ENCODE peak calls at places on chromosomes 13 and 19, in six cellular contexts. F, N, M, B, K and U are unnamed samples.
A peak's percentile ranks its signal among the peaks of the same experiment; 100 is the strongest.

GRCh38 chr19:49107625-49108459 is 6.3 kb upstream of the LIN7B start:
- DNase-seq in F (no peak), N (no peak), M (no peak), B (no peak), K (no peak), U (no peak)

GRCh38 chr19:10270180-10270615 is 722 bp upstream of the ICAM1 start:
- DNase-seq in F (peak; percentile 52), N (peak; percentile 95), M (no peak), B (peak; percentile 100), K (peak; percentile 47), U (peak; percentile 85)

GRCh38 chr13:67438465-67438864 is 208.3 kb upstream of the PCDH9 start:
- DNase-seq in F (peak; percentile 2), N (no peak), M (no peak), B (peak; percentile 9), K (no peak), U (no peak)

GRCh38 chr19:45568732-45569131 is 15.9 kb downstream of the OPA3 start:
- DNase-seq in F (peak; percentile 83), N (no peak), M (no peak), B (no peak), K (no peak), U (no peak)

GRCh38 chr19:13963603-13964105 is 11.3 kb downstream of the DCAF15 start:
- DNase-seq in F (no peak), N (no peak), M (no peak), B (no peak), K (no peak), U (no peak)

GRCh38 chr19:35048911-35049411 is 7.4 kb downstream of the HPN start:
- DNase-seq in F (no peak), N (no peak), M (no peak), B (no peak), K (peak; percentile 99), U (no peak)

GRCh38 chr13:52845766-52846566 is 2.5 kb downstream of the PCDH8 start:
- DNase-seq in F (peak; percentile 10), N (no peak), M (peak; percentile 69), B (peak; percentile 20), K (peak; percentile 27), U (no peak)

GRCh38 chr19:2012941-2013682 is 2.4 kb downstream of the BTBD2 start:
- DNase-seq in F (no peak), N (no peak), M (no peak), B (no peak), K (no peak), U (no peak)

GRCh38 chr19:35037716-35038622 is 3.6 kb upstream of the HPN start:
- DNase-seq in F (peak; percentile 69), N (no peak), M (no peak), B (no peak), K (no peak), U (no peak)

GRCh38 chr13:109331898-109332297 is 454.5 kb downstream of the IRS2 start:
- DNase-seq in F (peak; percentile 86), N (no peak), M (no peak), B (no peak), K (no peak), U (no peak)

GRCh38 chr19:50330365-50331078 is 1.3 kb upstream of the KCNC3 start:
- DNase-seq in F (peak; percentile 41), N (peak; percentile 94), M (peak; percentile 93), B (peak; percentile 79), K (peak; percentile 91), U (peak; percentile 68)

GRCh38 chr19:38990949-38991697 is 15.6 kb upstream of the FBXO17 start:
- DNase-seq in F (peak; percentile 48), N (no peak), M (no peak), B (no peak), K (no peak), U (no peak)

GRCh38 chr19:41541990-41542584 is 33.9 kb upstream of the CEACAM21 start:
- DNase-seq in F (peak; percentile 37), N (peak; percentile 91), M (no peak), B (peak; percentile 63), K (peak; percentile 63), U (peak; percentile 74)

GRCh38 chr13:63910406-63910957 is 2494.8 kb upstream of the PCDH20 start:
- DNase-seq in F (no peak), N (no peak), M (no peak), B (no peak), K (peak; percentile 6), U (no peak)

GRCh38 chr13:49859568-49859967 is 67.1 kb upstream of the KPNA3 start:
- DNase-seq in F (peak; percentile 97), N (no peak), M (no peak), B (no peak), K (no peak), U (no peak)

GRCh38 chr19:16654621-16655020 is 5.3 kb downstream of the SMIM7 start:
- DNase-seq in F (peak; percentile 51), N (no peak), M (no peak), B (no peak), K (no peak), U (no peak)

GRCh38 chr13:102041544-102041943 is 360.3 kb downstream of the FGF14 start:
- DNase-seq in F (no peak), N (no peak), M (no peak), B (no peak), K (no peak), U (no peak)

GRCh38 chr13:29435125-29435911 is 160.2 kb downstream of the SLC7A1 start:
- DNase-seq in F (peak; percentile 82), N (no peak), M (no peak), B (no peak), K (no peak), U (no peak)

GRCh38 chr19:9128171-9128570 is 1.4 kb upstream of the OR7G3 start:
- DNase-seq in F (peak; percentile 10), N (no peak), M (no peak), B (peak; percentile 62), K (no peak), U (no peak)

GRCh38 chr19:595326-596262 is 5.9 kb downstream of the HCN2 start:
- DNase-seq in F (no peak), N (no peak), M (no peak), B (no peak), K (no peak), U (no peak)

GRCh38 chr19:31725051-31725450 is 375.8 kb upstream of the TSHZ3 start:
- DNase-seq in F (no peak), N (no peak), M (no peak), B (no peak), K (no peak), U (no peak)

GRCh38 chr19:17999685-18000479 is 8.1 kb upstream of the ARRDC2 start:
- DNase-seq in F (no peak), N (no peak), M (no peak), B (no peak), K (no peak), U (no peak)

GRCh38 chr19:1140272-1140671 is 33.8 kb downstream of the SBNO2 start:
- DNase-seq in F (no peak), N (no peak), M (no peak), B (no peak), K (no peak), U (no peak)

GRCh38 chr19:29277107-29277506 is 64.2 kb upstream of the UQCRFS1 start:
- DNase-seq in F (no peak), N (peak; percentile 76), M (no peak), B (peak; percentile 87), K (peak; percentile 23), U (peak; percentile 52)

GRCh38 chr19:50311723-50312635 is 17.2 kb downstream of the KCNC3 start:
- DNase-seq in F (no peak), N (no peak), M (peak; percentile 80), B (peak; percentile 25), K (peak; percentile 39), U (no peak)

DNA sequence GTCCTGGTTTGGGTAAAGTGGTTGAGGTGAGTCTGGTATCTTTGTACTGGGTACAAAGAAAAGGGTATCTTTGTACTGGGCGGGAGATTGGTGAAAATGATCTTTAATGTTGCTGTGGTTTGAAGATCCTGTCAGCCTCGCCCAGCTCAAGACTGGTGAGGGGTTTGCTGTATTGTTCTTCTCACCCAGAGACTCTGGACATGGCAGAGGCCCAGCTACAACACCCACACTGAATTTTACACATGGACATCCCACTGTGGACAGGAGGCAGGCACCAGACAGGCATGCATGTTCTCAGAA is 42.8 kb downstream of the TPT1 start:
- DNase-seq in F (no peak), N (peak; percentile 26), M (no peak), B (no peak), K (no peak), U (no peak)
- TF ChIP-seq CTCF in F (no peak), N (no peak), M (no peak), B (no peak), K (no peak), U (no peak)

GRCh38 chr13:111344471-111345191 is 24.2 kb downstream of the TEX29 start:
- DNase-seq in F (peak; percentile 89), N (peak; percentile 62), M (no peak), B (no peak), K (peak; percentile 91), U (no peak)
- TF ChIP-seq CTCF in F (peak; percentile 62), N (no peak), M (peak; percentile 19), B (peak; percentile 33), K (no peak), U (no peak)

GRCh38 chr13:27199691-27200090 is 28.1 kb upstream of the USP12 start:
- DNase-seq in F (no peak), N (no peak), M (no peak), B (no peak), K (no peak), U (no peak)

GRCh38 chr13:27203186-27203585 is 31.6 kb upstream of the USP12 start:
- DNase-seq in F (no peak), N (no peak), M (no peak), B (peak; percentile 39), K (no peak), U (no peak)

GRCh38 chr13:27200413-27201066 is 28.9 kb upstream of the USP12 start:
- DNase-seq in F (no peak), N (no peak), M (no peak), B (no peak), K (no peak), U (no peak)

GRCh38 chr13:27201661-27202060 is 30.1 kb upstream of the USP12 start:
- DNase-seq in F (peak; percentile 49), N (no peak), M (no peak), B (no peak), K (no peak), U (no peak)

DNA sequence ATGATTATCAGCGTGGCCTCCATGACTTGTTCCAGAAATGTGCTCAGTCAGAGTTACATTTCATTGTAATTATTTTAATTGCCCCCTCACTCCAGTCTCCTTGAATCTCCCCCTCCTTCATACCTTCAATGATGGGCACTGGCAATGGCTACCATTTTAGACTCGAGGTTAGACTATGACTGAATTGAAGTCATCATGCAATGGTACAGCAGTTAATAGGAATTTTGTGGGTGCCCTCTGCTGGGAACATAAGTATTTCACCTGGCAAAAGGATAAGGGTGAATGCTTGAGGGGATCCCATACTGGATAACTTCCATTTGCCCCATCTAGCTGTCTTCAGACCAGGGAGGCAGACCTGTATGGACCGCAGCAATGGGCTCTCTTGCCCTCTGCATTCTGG is 32.2 kb upstream of the USP12 start:
- DNase-seq in F (peak; percentile 58), N (no peak), M (no peak), B (peak; percentile 39), K (peak; percentile 26), U (no peak)
- TF ChIP-seq CTCF in F (peak; percentile 29), N (no peak), M (no peak), B (no peak), K (peak; percentile 19), U (no peak)

DNA sequence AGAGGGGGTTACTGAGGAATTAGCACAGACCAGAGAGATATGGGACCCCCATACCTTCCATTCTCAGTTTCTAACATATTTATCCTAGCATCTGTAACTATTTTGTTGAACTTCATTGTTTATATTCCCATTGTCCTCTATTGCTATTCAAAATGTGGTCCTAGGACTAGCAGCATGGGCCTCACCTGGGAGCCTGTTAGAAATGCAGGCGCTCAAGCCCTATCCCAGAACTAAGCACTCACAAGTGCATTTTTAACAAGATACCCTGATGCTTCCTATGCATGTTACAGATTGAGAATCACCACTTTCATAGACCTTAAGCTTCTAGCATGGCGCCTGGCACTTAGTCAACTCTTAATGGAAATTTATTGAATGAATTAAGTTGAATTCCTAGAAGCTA is 58.3 kb upstream of the TDRD3 start:
- DNase-seq in F (no peak), N (no peak), M (no peak), B (no peak), K (no peak), U (no peak)
- TF ChIP-seq CTCF in F (no peak), N (no peak), M (no peak), B (no peak), K (no peak), U (no peak)